ENCODE peak calls at places on chromosomes 11 and 22, in ten cellular contexts. H, U, R, E, D, S, Z, G, L and X are unnamed samples.

GRCh38 chr22:30324008-30324730 is 2.6 kb downstream of the TBC1D10A start:
- DNase-seq in H (no peak), U (no peak), R (no peak), E (no peak), D (peak; percentile 71), S (peak; percentile 73), Z (no peak), G (no peak), L (no peak), X (peak; percentile 65)

GRCh38 chr22:28813772-28814518 is 13.6 kb upstream of the XBP1 start:
- DNase-seq in H (no peak), U (no peak), R (peak; percentile 38), E (no peak), D (no peak), S (no peak), Z (no peak), G (no peak), L (no peak), X (peak; percentile 78)

GRCh38 chr11:92886243-92886905 is 83.1 kb upstream of the MTNR1B start:
- DNase-seq in H (peak; percentile 8), U (peak; percentile 61), R (no peak), E (no peak), D (peak; percentile 66), S (peak; percentile 61), Z (no peak), G (peak; percentile 52), L (peak; percentile 42), X (peak; percentile 59)

GRCh38 chr22:39297490-39298193 is 21.8 kb downstream of the RPL3 start:
- DNase-seq in H (no peak), U (no peak), R (no peak), E (no peak), D (peak; percentile 62), S (peak; percentile 22), Z (no peak), G (no peak), L (no peak), X (no peak)

GRCh38 chr11:63015521-63016215 is at the start of gene SLC22A8:
- DNase-seq in H (no peak), U (no peak), R (no peak), E (no peak), D (no peak), S (no peak), Z (no peak), G (no peak), L (no peak), X (no peak)

GRCh38 chr11:120184946-120185677 is 25.7 kb upstream of the OAF start:
- DNase-seq in H (no peak), U (no peak), R (peak; percentile 74), E (no peak), D (peak; percentile 59), S (no peak), Z (no peak), G (no peak), L (no peak), X (peak; percentile 74)

GRCh38 chr11:76250520-76251222 is 44.4 kb upstream of the WNT11 start:
- DNase-seq in H (no peak), U (no peak), R (no peak), E (no peak), D (no peak), S (no peak), Z (no peak), G (no peak), L (no peak), X (no peak)

GRCh38 chr11:118306556-118306955 is 2.0 kb downstream of the CD3E start:
- DNase-seq in H (no peak), U (no peak), R (no peak), E (no peak), D (no peak), S (no peak), Z (no peak), G (no peak), L (no peak), X (no peak)

GRCh38 chr11:122523841-122524531 is 131.5 kb upstream of the UBASH3B start:
- DNase-seq in H (no peak), U (no peak), R (no peak), E (no peak), D (peak; percentile 7), S (no peak), Z (no peak), G (no peak), L (no peak), X (no peak)

GRCh38 chr11:1012291-1012690 is 24.2 kb downstream of the MUC6 start:
- DNase-seq in H (no peak), U (no peak), R (no peak), E (no peak), D (no peak), S (no peak), Z (no peak), G (no peak), L (no peak), X (no peak)

GRCh38 chr11:23021287-23021863 is 161.1 kb upstream of the CCDC179 start:
- DNase-seq in H (peak; percentile 2), U (peak; percentile 28), R (no peak), E (no peak), D (peak; percentile 44), S (peak; percentile 44), Z (no peak), G (peak; percentile 21), L (peak; percentile 31), X (peak; percentile 16)